ENCODE peak calls at places on chromosome 10, in five cellular contexts. One of them, this sample, is unnamed.

GRCh38 chr10:917416-917720 is 14.1 kb downstream of the LARP4B start:
- DNase-seq in cardiac muscle cell: no peak
- DNase-seq in endodermal cell: no peak
- DNase-seq in BE2C: no peak
- DNase-seq in tibial artery: no peak
- DNase-seq in this sample: no peak

GRCh38 chr10:4546500-4546899 is 279.5 kb upstream of the AKR1E2 start:
- DNase-seq in endodermal cell: no peak
- DNase-seq in cardiac muscle cell: no peak
- DNase-seq in BE2C: no peak
- DNase-seq in tibial artery: no peak
- DNase-seq in this sample: no peak

GRCh38 chr10:98556061-98556460 is 109.3 kb upstream of the HPS1 start:
- DNase-seq in cardiac muscle cell: no peak
- DNase-seq in BE2C: no peak
- DNase-seq in endodermal cell: no peak
- DNase-seq in tibial artery: no peak
- DNase-seq in this sample: no peak

GRCh38 chr10:35874326-35875070 is 232.4 kb upstream of the FZD8 start:
- DNase-seq in BE2C: no peak
- DNase-seq in tibial artery: no peak
- DNase-seq in cardiac muscle cell: no peak
- DNase-seq in endodermal cell: no peak
- DNase-seq in this sample: no peak

GRCh38 chr10:90007226-90007625 is 305.8 kb downstream of the KIF20B start:
- DNase-seq in BE2C: no peak
- DNase-seq in endodermal cell: no peak
- DNase-seq in cardiac muscle cell: no peak
- DNase-seq in tibial artery: no peak
- DNase-seq in this sample: no peak

GRCh38 chr10:81725851-81726250 is 149.1 kb upstream of the NRG3 start:
- DNase-seq in tibial artery: no peak
- DNase-seq in BE2C: no peak
- DNase-seq in endodermal cell: no peak
- DNase-seq in cardiac muscle cell: no peak
- DNase-seq in this sample: no peak

GRCh38 chr10:99345350-99345749 is 16.2 kb downstream of the CNNM1 start:
- DNase-seq in BE2C: no peak
- DNase-seq in tibial artery: no peak
- DNase-seq in endodermal cell: no peak
- DNase-seq in cardiac muscle cell: no peak
- DNase-seq in this sample: no peak

GRCh38 chr10:131439705-131440104 is 128.2 kb upstream of the TCERG1L start:
- DNase-seq in endodermal cell: no peak
- DNase-seq in cardiac muscle cell: no peak
- DNase-seq in tibial artery: no peak
- DNase-seq in BE2C: no peak
- DNase-seq in this sample: no peak

GRCh38 chr10:81871558-81871957 is 3.4 kb upstream of the NRG3 start:
- DNase-seq in BE2C: no peak
- DNase-seq in cardiac muscle cell: no peak
- DNase-seq in tibial artery: no peak
- DNase-seq in endodermal cell: no peak
- DNase-seq in this sample: no peak

GRCh38 chr10:102645741-102646609 is 1.7 kb downstream of the TRIM8 start:
- DNase-seq in BE2C: peak; percentile 67
- DNase-seq in tibial artery: peak; percentile 98
- DNase-seq in endodermal cell: peak; percentile 79
- DNase-seq in cardiac muscle cell: peak; percentile 68
- DNase-seq in this sample: peak; percentile 68

GRCh38 chr10:103244663-103245271 is 920 bp upstream of the RPEL1 start:
- DNase-seq in BE2C: peak; percentile 58
- DNase-seq in tibial artery: peak; percentile 90
- DNase-seq in cardiac muscle cell: peak; percentile 80
- DNase-seq in endodermal cell: peak; percentile 93
- DNase-seq in this sample: peak; percentile 32

GRCh38 chr10:110379831-110380230 is 75.1 kb upstream of the SMNDC1 start:
- DNase-seq in BE2C: no peak
- DNase-seq in cardiac muscle cell: no peak
- DNase-seq in endodermal cell: no peak
- DNase-seq in tibial artery: no peak
- DNase-seq in this sample: no peak

GRCh38 chr10:92993671-92994304 is 66.8 kb upstream of the CYP26C1 start:
- DNase-seq in cardiac muscle cell: no peak
- DNase-seq in tibial artery: no peak
- DNase-seq in endodermal cell: no peak
- DNase-seq in BE2C: peak; percentile 20
- DNase-seq in this sample: no peak

GRCh38 chr10:118729641-118730258 is 25.0 kb downstream of the CACUL1 start:
- DNase-seq in endodermal cell: no peak
- DNase-seq in BE2C: no peak
- DNase-seq in cardiac muscle cell: no peak
- DNase-seq in tibial artery: no peak
- DNase-seq in this sample: no peak

GRCh38 chr10:90986870-90987269 is 66.0 kb upstream of the ANKRD1 start:
- DNase-seq in BE2C: no peak
- DNase-seq in tibial artery: no peak
- DNase-seq in endodermal cell: no peak
- DNase-seq in cardiac muscle cell: no peak
- DNase-seq in this sample: no peak

GRCh38 chr10:121675344-121675743 is 77.1 kb upstream of the FGFR2 start:
- DNase-seq in BE2C: no peak
- DNase-seq in cardiac muscle cell: no peak
- DNase-seq in tibial artery: no peak
- DNase-seq in endodermal cell: no peak
- DNase-seq in this sample: no peak
- H3K4me1 ChIP-seq in BE2C: no peaks in the 10 kb centered on the region
- H3K4me1 ChIP-seq in cardiac muscle cell: no peaks in the 10 kb centered on the region
- H3K4me1 ChIP-seq in tibial artery: no peaks in the 10 kb centered on the region
- H3K4me1 ChIP-seq in endodermal cell: no peaks in the 10 kb centered on the region
- H3K4me1 ChIP-seq in this sample: no peaks in the 10 kb centered on the region

GRCh38 chr10:14658331-14659122 is 116.2 kb downstream of the FAM107B start:
- DNase-seq in tibial artery: no peak
- DNase-seq in endodermal cell: no peak
- DNase-seq in BE2C: no peak
- DNase-seq in cardiac muscle cell: no peak
- DNase-seq in this sample: no peak

GRCh38 chr10:14661818-14662217 is 112.9 kb downstream of the FAM107B start:
- DNase-seq in BE2C: no peak
- DNase-seq in endodermal cell: no peak
- DNase-seq in cardiac muscle cell: no peak
- DNase-seq in tibial artery: no peak
- DNase-seq in this sample: no peak

GRCh38 chr10:14664345-14664744 is 110.4 kb downstream of the FAM107B start:
- DNase-seq in tibial artery: no peak
- DNase-seq in cardiac muscle cell: no peak
- DNase-seq in BE2C: no peak
- DNase-seq in endodermal cell: no peak
- DNase-seq in this sample: no peak

GRCh38 chr10:14659626-14660196 is 115.0 kb downstream of the FAM107B start:
- DNase-seq in cardiac muscle cell: no peak
- DNase-seq in endodermal cell: no peak
- DNase-seq in tibial artery: no peak
- DNase-seq in BE2C: no peak
- DNase-seq in this sample: no peak

GRCh38 chr10:14660872-14661271 is 113.8 kb downstream of the FAM107B start:
- DNase-seq in cardiac muscle cell: no peak
- DNase-seq in endodermal cell: no peak
- DNase-seq in tibial artery: no peak
- DNase-seq in BE2C: no peak
- DNase-seq in this sample: no peak
- H3K4me1 ChIP-seq in cardiac muscle cell: no peaks in the 10 kb centered on the region
- H3K4me1 ChIP-seq in endodermal cell: no peaks in the 10 kb centered on the region
- H3K4me1 ChIP-seq in tibial artery: no peaks in the 10 kb centered on the region
- H3K4me1 ChIP-seq in BE2C: no peaks in the 10 kb centered on the region
- H3K4me1 ChIP-seq in this sample: no peaks in the 10 kb centered on the region

GRCh38 chr10:96267234-96267705 is 4.1 kb downstream of the BLNK start:
- DNase-seq in tibial artery: no peak
- DNase-seq in BE2C: no peak
- DNase-seq in endodermal cell: no peak
- DNase-seq in cardiac muscle cell: no peak
- DNase-seq in this sample: no peak
- H3K4me1 ChIP-seq in tibial artery: peaks cover 8% of the 10 kb centered on the region
- H3K4me1 ChIP-seq in BE2C: no peaks in the 10 kb centered on the region
- H3K4me1 ChIP-seq in endodermal cell: peaks cover 7% of the 10 kb centered on the region
- H3K4me1 ChIP-seq in cardiac muscle cell: peaks cover 8% of the 10 kb centered on the region
- H3K4me1 ChIP-seq in this sample: peaks cover 4% of the 10 kb centered on the region

GRCh38 chr10:79162861-79163662 is 94.3 kb downstream of the ZMIZ1 start:
- DNase-seq in BE2C: no peak
- DNase-seq in endodermal cell: no peak
- DNase-seq in tibial artery: no peak
- DNase-seq in cardiac muscle cell: no peak
- DNase-seq in this sample: no peak

GRCh38 chr10:79162022-79162421 is 93.3 kb downstream of the ZMIZ1 start:
- DNase-seq in endodermal cell: no peak
- DNase-seq in cardiac muscle cell: no peak
- DNase-seq in tibial artery: no peak
- DNase-seq in BE2C: no peak
- DNase-seq in this sample: no peak

GRCh38 chr10:79159785-79160184 is 91.0 kb downstream of the ZMIZ1 start:
- DNase-seq in cardiac muscle cell: peak; percentile 88
- DNase-seq in BE2C: peak; percentile 75
- DNase-seq in tibial artery: peak; percentile 94
- DNase-seq in endodermal cell: no peak
- DNase-seq in this sample: peak; percentile 47

GRCh38 chr10:79160191-79160590 is 91.4 kb downstream of the ZMIZ1 start:
- DNase-seq in BE2C: no peak
- DNase-seq in tibial artery: no peak
- DNase-seq in cardiac muscle cell: no peak
- DNase-seq in endodermal cell: no peak
- DNase-seq in this sample: no peak

GRCh38 chr10:79161557-79161956 is 92.8 kb downstream of the ZMIZ1 start:
- DNase-seq in cardiac muscle cell: no peak
- DNase-seq in BE2C: no peak
- DNase-seq in endodermal cell: no peak
- DNase-seq in tibial artery: no peak
- DNase-seq in this sample: no peak
- H3K4me1 ChIP-seq in cardiac muscle cell: peaks cover 62% of the 10 kb centered on the region
- H3K4me1 ChIP-seq in BE2C: peaks cover 64% of the 10 kb centered on the region
- H3K4me1 ChIP-seq in endodermal cell: peaks cover 21% of the 10 kb centered on the region
- H3K4me1 ChIP-seq in tibial artery: peaks cover 72% of the 10 kb centered on the region
- H3K4me1 ChIP-seq in this sample: peaks cover 43% of the 10 kb centered on the region

DNA sequence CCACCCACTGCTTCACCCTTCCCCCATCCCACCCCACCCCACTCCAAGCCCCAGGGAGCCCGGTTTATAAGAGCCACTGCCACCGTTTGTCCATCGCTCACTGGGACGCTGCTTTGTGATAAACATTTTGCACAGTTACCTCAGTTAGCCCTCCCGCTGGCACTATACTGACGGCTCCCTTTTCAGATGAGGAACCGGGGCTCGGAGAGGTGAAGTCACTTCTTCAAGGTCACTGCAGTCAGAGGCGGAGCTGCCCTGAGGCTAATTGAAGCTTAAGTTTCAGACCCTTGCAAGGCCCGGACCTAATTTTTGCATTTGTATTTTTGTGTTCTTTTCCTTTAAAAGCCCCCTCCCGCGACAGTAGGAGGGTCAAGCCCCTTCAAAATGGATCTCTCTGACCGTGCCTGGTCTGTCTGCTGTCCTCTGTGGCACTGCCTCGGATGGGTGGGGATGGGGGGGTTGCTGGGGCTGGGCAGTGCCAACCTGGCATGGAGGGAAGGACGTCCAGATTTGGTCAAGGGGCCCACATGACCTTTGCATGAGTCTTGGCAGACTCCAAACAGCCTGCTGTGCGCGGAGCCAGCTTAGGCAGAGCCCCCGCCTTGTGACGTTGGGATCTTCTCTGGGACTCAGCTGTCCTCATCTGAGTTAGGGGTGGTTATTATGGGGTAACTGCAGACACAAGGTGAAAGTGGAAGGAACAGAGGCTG is 17.7 kb upstream of the NODAL start:
- DNase-seq in cardiac muscle cell: peak; percentile 36
- DNase-seq in BE2C: no peak
- DNase-seq in tibial artery: peak; percentile 83
- DNase-seq in endodermal cell: peak; percentile 81
- DNase-seq in this sample: no peak
- H3K4me1 ChIP-seq in cardiac muscle cell: peaks cover 5% of the 10 kb centered on the region
- H3K4me1 ChIP-seq in BE2C: no peaks in the 10 kb centered on the region
- H3K4me1 ChIP-seq in tibial artery: peaks cover 46% of the 10 kb centered on the region
- H3K4me1 ChIP-seq in endodermal cell: no peaks in the 10 kb centered on the region
- H3K4me1 ChIP-seq in this sample: peaks cover 16% of the 10 kb centered on the region

GRCh38 chr10:122052702-122053101 is 63.7 kb downstream of the TACC2 start:
- DNase-seq in cardiac muscle cell: no peak
- DNase-seq in endodermal cell: no peak
- DNase-seq in tibial artery: peak; percentile 31
- DNase-seq in BE2C: no peak
- DNase-seq in this sample: no peak

GRCh38 chr10:122049076-122049475 is 60.1 kb downstream of the TACC2 start:
- DNase-seq in cardiac muscle cell: no peak
- DNase-seq in endodermal cell: no peak
- DNase-seq in BE2C: no peak
- DNase-seq in tibial artery: peak; percentile 44
- DNase-seq in this sample: no peak

GRCh38 chr10:122051609-122052385 is 62.8 kb downstream of the TACC2 start:
- DNase-seq in endodermal cell: peak; percentile 92
- DNase-seq in BE2C: peak; percentile 58
- DNase-seq in cardiac muscle cell: peak; percentile 76
- DNase-seq in tibial artery: peak; percentile 83
- DNase-seq in this sample: no peak

GRCh38 chr10:122050811-122051210 is 61.8 kb downstream of the TACC2 start:
- DNase-seq in BE2C: peak; percentile 51
- DNase-seq in tibial artery: no peak
- DNase-seq in endodermal cell: peak; percentile 24
- DNase-seq in cardiac muscle cell: no peak
- DNase-seq in this sample: no peak

DNA sequence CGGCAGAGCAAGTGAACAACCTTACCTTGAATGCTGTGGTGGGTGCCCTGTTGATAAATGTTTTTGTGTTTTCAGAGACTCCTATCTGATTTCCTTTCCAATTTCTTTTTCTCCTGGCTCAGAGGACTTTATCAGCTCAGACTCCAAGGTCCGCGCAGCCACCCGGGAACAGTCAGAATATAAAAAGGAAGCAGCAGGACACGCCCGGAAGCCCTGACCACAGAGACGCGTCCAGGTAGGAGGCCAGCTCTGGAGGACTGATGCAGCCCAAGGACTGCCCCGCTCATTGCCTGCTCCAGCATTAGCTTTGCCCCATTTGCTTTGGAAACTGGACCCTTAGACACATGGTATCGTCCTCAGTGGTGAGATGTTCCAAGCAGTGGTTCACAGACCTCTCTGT is 61.4 kb downstream of the TACC2 start:
- DNase-seq in cardiac muscle cell: no peak
- DNase-seq in endodermal cell: no peak
- DNase-seq in BE2C: no peak
- DNase-seq in tibial artery: no peak
- DNase-seq in this sample: no peak
- H3K4me1 ChIP-seq in cardiac muscle cell: peaks cover 11% of the 10 kb centered on the region
- H3K4me1 ChIP-seq in endodermal cell: no peaks in the 10 kb centered on the region
- H3K4me1 ChIP-seq in BE2C: no peaks in the 10 kb centered on the region
- H3K4me1 ChIP-seq in tibial artery: peaks cover 15% of the 10 kb centered on the region
- H3K4me1 ChIP-seq in this sample: peaks cover 3% of the 10 kb centered on the region